ENCODE peak calls at places on chromosomes 1 and 21, in eight cellular contexts. J, P, A, E, S, H, D and K are unnamed samples.

GRCh38 chr1:176843352-176844297 is 320.9 kb downstream of the ASTN1 start:
- DNase-seq in J (no peak), P (peak; percentile 24), A (no peak), H (peak; percentile 12), S (no peak), E (peak; percentile 7), D (no peak), K (peak; percentile 52)

GRCh38 chr1:203650012-203650836 is 23.6 kb downstream of the ATP2B4 start:
- DNase-seq in D (peak; percentile 63), A (peak; percentile 52), H (peak; percentile 96), P (no peak), S (peak; percentile 84), J (no peak), E (no peak), K (peak; percentile 60)

GRCh38 chr1:210438928-210439841 is 110.5 kb downstream of the HHAT start:
- DNase-seq in D (no peak), P (peak; percentile 100), J (no peak), E (peak; percentile 92), H (peak; percentile 72), A (no peak), S (no peak), K (peak; percentile 49)

GRCh38 chr1:203640723-203641523 is 14.3 kb downstream of the ATP2B4 start:
- DNase-seq in P (no peak), S (no peak), E (no peak), J (no peak), H (no peak), A (no peak), D (no peak), K (no peak)

GRCh38 chr1:43368646-43369020 is 822 bp upstream of the ELOVL1 start:
- DNase-seq in A (no peak), P (peak; percentile 43), S (no peak), E (no peak), J (no peak), H (no peak), D (no peak), K (no peak)

GRCh38 chr1:42833981-42834380 is 12.4 kb upstream of the ZNF691 start:
- DNase-seq in P (no peak), S (no peak), H (no peak), E (no peak), J (no peak), D (no peak), A (no peak), K (no peak)

GRCh38 chr1:65412984-65413375 is 7.5 kb upstream of the LEPR start:
- DNase-seq in H (peak; percentile 64), E (peak; percentile 58), A (no peak), D (no peak), P (no peak), S (no peak), J (no peak), K (no peak)

GRCh38 chr1:155080250-155081228 is 1.9 kb downstream of the EFNA3 start:
- DNase-seq in S (peak; percentile 54), A (peak; percentile 85), P (no peak), J (no peak), E (no peak), H (no peak), D (no peak), K (no peak)

GRCh38 chr1:29202053-29202452 is 20.4 kb upstream of the SRSF4 start:
- DNase-seq in H (no peak), A (no peak), P (no peak), S (no peak), D (no peak), J (no peak), E (no peak), K (no peak)

GRCh38 chr21:27580276-27580675 is 613.4 kb upstream of the ADAMTS5 start:
- DNase-seq in S (no peak), P (no peak), H (peak; percentile 76), E (peak; percentile 48), D (no peak), A (no peak), J (no peak), K (peak; percentile 63)

GRCh38 chr1:37930246-37931142 is 16.4 kb downstream of the INPP5B start:
- DNase-seq in H (peak; percentile 27), J (no peak), S (peak; percentile 35), E (no peak), A (no peak), P (no peak), D (peak; percentile 32), K (peak; percentile 12)

GRCh38 chr1:232648316-232648715 is 18.4 kb upstream of the SIPA1L2 start:
- DNase-seq in S (no peak), P (peak; percentile 52), J (no peak), A (no peak), E (no peak), H (peak; percentile 16), D (no peak), K (no peak)

GRCh38 chr21:25409992-25410391 is 197.3 kb downstream of the MRPL39 start:
- DNase-seq in S (no peak), J (no peak), H (no peak), P (no peak), E (no peak), A (no peak), D (no peak), K (no peak)

GRCh38 chr1:78437941-78438340 is 52.8 kb upstream of the PTGFR start:
- DNase-seq in S (no peak), A (no peak), E (no peak), P (no peak), H (no peak), D (no peak), J (no peak), K (no peak)

GRCh38 chr1:155086856-155087535 is 8.4 kb downstream of the EFNA3 start:
- DNase-seq in S (no peak), H (no peak), D (no peak), J (no peak), P (no peak), E (no peak), A (no peak), K (no peak)

GRCh38 chr21:43726686-43727570 is 8.0 kb downstream of the PDXK start:
- DNase-seq in J (no peak), P (peak; percentile 76), S (no peak), A (no peak), D (no peak), E (no peak), H (no peak), K (no peak)

GRCh38 chr1:82775402-82776000 is 974.8 kb downstream of the ADGRL2 start:
- DNase-seq in A (no peak), S (peak; percentile 36), J (no peak), D (no peak), E (peak; percentile 2), H (peak; percentile 3), P (peak; percentile 26), K (peak; percentile 17)

GRCh38 chr1:39416609-39417008 is 74.8 kb upstream of the BMP8A start:
- DNase-seq in J (no peak), P (no peak), A (no peak), D (no peak), H (no peak), E (no peak), S (no peak), K (no peak)

GRCh38 chr1:71881611-71882010 is 400.7 kb downstream of the NEGR1 start:
- DNase-seq in A (no peak), P (no peak), H (no peak), D (no peak), J (no peak), E (no peak), S (no peak), K (peak; percentile 23)

GRCh38 chr1:79501153-79501552 is 494.6 kb upstream of the ADGRL4 start:
- DNase-seq in S (no peak), D (no peak), E (peak; percentile 6), A (no peak), H (no peak), J (no peak), P (no peak), K (peak; percentile 16)

GRCh38 chr1:32872189-32872898 is 1.6 kb upstream of the FNDC5 start:
- DNase-seq in J (no peak), H (no peak), E (no peak), S (peak; percentile 75), A (peak; percentile 86), D (peak; percentile 62), P (peak; percentile 22), K (no peak)

GRCh38 chr1:176559474-176560390 is 96.8 kb downstream of the PAPPA2 start:
- DNase-seq in E (peak; percentile 7), S (peak; percentile 21), D (no peak), H (peak; percentile 27), J (no peak), P (peak; percentile 54), A (peak; percentile 23), K (peak; percentile 67)

GRCh38 chr21:37912616-37913015 is 3.6 kb downstream of the KCNJ6 start:
- DNase-seq in S (no peak), E (no peak), H (no peak), P (no peak), D (no peak), A (no peak), J (no peak), K (no peak)

GRCh38 chr1:90835172-90835660 is 118.1 kb upstream of the BARHL2 start:
- DNase-seq in J (no peak), A (no peak), P (no peak), E (no peak), D (no peak), H (no peak), S (peak; percentile 36), K (no peak)

GRCh38 chr1:9294440-9294773 is 1.7 kb downstream of the SPSB1 start:
- DNase-seq in H (peak; percentile 89), E (peak; percentile 81), J (no peak), D (no peak), P (peak; percentile 87), S (peak; percentile 58), A (no peak), K (peak; percentile 94)

GRCh38 chr1:147735423-147735822 is 25.0 kb downstream of the GJA5 start:
- DNase-seq in E (no peak), H (no peak), J (no peak), S (no peak), A (no peak), P (no peak), D (no peak), K (no peak)

GRCh38 chr1:235075121-235075954 is 53.3 kb downstream of the TOMM20 start:
- DNase-seq in H (peak; percentile 86), J (peak; percentile 89), E (peak; percentile 90), D (peak; percentile 30), A (no peak), P (peak; percentile 89), S (peak; percentile 87), K (peak; percentile 67)

GRCh38 chr1:180117764-180118116 is 36.9 kb upstream of the QSOX1 start:
- DNase-seq in H (peak; percentile 53), E (peak; percentile 74), J (no peak), P (no peak), A (no peak), S (no peak), D (no peak), K (peak; percentile 86)

GRCh38 chr1:172733815-172734214 is 74.9 kb downstream of the FASLG start:
- DNase-seq in S (no peak), H (no peak), A (no peak), P (no peak), E (no peak), J (no peak), D (no peak), K (no peak)

GRCh38 chr1:22275626-22276395 is 132.9 kb upstream of the WNT4 start:
- DNase-seq in H (peak; percentile 39), A (peak; percentile 50), P (peak; percentile 42), E (peak; percentile 34), J (no peak), D (peak; percentile 35), S (peak; percentile 40), K (peak; percentile 30)

GRCh38 chr1:175520186-175520585 is 223.2 kb downstream of the TNR start:
- DNase-seq in J (no peak), S (no peak), E (no peak), D (no peak), P (no peak), A (no peak), H (peak; percentile 67), K (no peak)

GRCh38 chr1:181021811-181022434 is 747 bp downstream of the STX6 start:
- DNase-seq in H (peak; percentile 92), J (peak; percentile 82), P (peak; percentile 77), E (peak; percentile 73), A (no peak), D (peak; percentile 50), S (peak; percentile 65), K (peak; percentile 50)

GRCh38 chr1:9721606-9722377 is 70.3 kb downstream of the PIK3CD start:
- DNase-seq in H (no peak), J (no peak), E (no peak), S (peak; percentile 75), P (no peak), D (peak; percentile 87), A (peak; percentile 20), K (no peak)

GRCh38 chr1:152052606-152053005 is 15.8 kb upstream of the S100A11 start:
- DNase-seq in J (peak; percentile 86), E (peak; percentile 56), D (peak; percentile 79), S (peak; percentile 84), A (peak; percentile 80), P (peak; percentile 77), H (peak; percentile 71), K (peak; percentile 63)